ENCODE peak calls at places on chromosomes 5 and 9, in ten cellular contexts. M, F, T, K, H, I, R, V, A and D are unnamed samples. For H3K4me1, the result is how much of the 10 kb centered on the place peaks cover.

GRCh38 chr9:117957267-117957666 is 253.1 kb downstream of the TLR4 start:
- DNase-seq in M (no peak), I (no peak), K (no peak), V (no peak), T (no peak), F (no peak), R (no peak), A (no peak), H (peak), D (no peak)

GRCh38 chr5:180338001-180338707 is 15.0 kb downstream of the GFPT2 start:
- DNase-seq in R (no peak), M (no peak), H (no peak), I (peak), F (no peak), T (no peak), A (no peak), V (no peak), K (no peak), D (no peak)

GRCh38 chr5:137370096-137370495 is 129.0 kb downstream of the SPOCK1 start:
- DNase-seq in V (no peak), I (no peak), T (no peak), M (no peak), F (no peak), R (no peak), H (no peak), K (no peak), A (no peak), D (no peak)

GRCh38 chr5:134578578-134579283 is 53.3 kb downstream of the JADE2 start:
- DNase-seq in R (no peak), H (no peak), M (no peak), I (peak), V (no peak), K (no peak), T (no peak), F (no peak), A (no peak), D (no peak)

GRCh38 chr9:88535226-88535931 is 401 bp downstream of the NXNL2 start:
- DNase-seq in K (peak), T (no peak), V (no peak), R (no peak), I (peak), H (peak), A (no peak), M (no peak), F (peak), D (peak)

GRCh38 chr5:66722653-66723052 is 126.5 kb downstream of the MAST4 start:
- DNase-seq in H (no peak), V (no peak), A (no peak), T (no peak), F (no peak), M (no peak), I (no peak), R (no peak), K (no peak), D (no peak)

GRCh38 chr5:72209515-72210115 is 102.3 kb downstream of the MAP1B start:
- DNase-seq in I (no peak), M (no peak), A (no peak), H (peak), R (peak), F (no peak), K (no peak), T (no peak), V (no peak), D (no peak)

GRCh38 chr5:65247594-65247993 is 234.1 kb downstream of the ADAMTS6 start:
- DNase-seq in H (no peak), I (no peak), T (no peak), K (no peak), R (no peak), M (no peak), A (no peak), V (no peak), F (no peak), D (no peak)

GRCh38 chr9:23542438-23542837 is 283.6 kb downstream of the ELAVL2 start:
- DNase-seq in A (no peak), H (no peak), V (no peak), F (no peak), T (no peak), K (no peak), I (no peak), M (no peak), R (no peak), D (no peak)

GRCh38 chr5:64900618-64901017 is 131.9 kb downstream of the CWC27 start:
- DNase-seq in V (no peak), F (no peak), M (no peak), I (no peak), A (no peak), H (no peak), T (no peak), R (no peak), K (peak), D (no peak)

GRCh38 chr5:54440456-54440893 is 15.0 kb upstream of the HSPB3 start:
- DNase-seq in T (no peak), H (peak), K (peak), V (no peak), M (peak), R (no peak), A (no peak), I (no peak), F (no peak), D (no peak)

GRCh38 chr5:131254741-131255140 is 9.1 kb upstream of the CDC42SE2 start:
- DNase-seq in H (no peak), R (no peak), A (no peak), V (no peak), T (no peak), F (no peak), K (no peak), M (no peak), I (no peak), D (no peak)

GRCh38 chr5:61277190-61277589 is 54.9 kb upstream of the ZSWIM6 start:
- DNase-seq in I (no peak), A (no peak), F (no peak), R (peak), T (no peak), M (no peak), H (no peak), K (peak), V (no peak), D (no peak)

GRCh38 chr5:13606051-13606450 is 338.4 kb downstream of the DNAH5 start:
- DNase-seq in I (no peak), T (no peak), M (no peak), F (no peak), K (no peak), V (no peak), R (no peak), H (no peak), A (no peak), D (no peak)

GRCh38 chr5:148653840-148654781 is at the start of gene HTR4:
- DNase-seq in A (no peak), I (peak), M (no peak), H (no peak), V (no peak), T (peak), R (peak), K (no peak), F (peak), D (no peak)

GRCh38 chr5:59799668-59800374 is 93.7 kb downstream of the PDE4D start:
- DNase-seq in I (no peak), T (no peak), A (no peak), M (peak), F (no peak), V (no peak), H (peak), K (peak), R (peak), D (peak)

GRCh38 chr9:79687131-79687447 is 115.3 kb downstream of the TLE4 start:
- DNase-seq in A (no peak), I (no peak), V (no peak), H (no peak), M (peak), T (no peak), K (no peak), F (no peak), R (no peak), D (no peak)

GRCh38 chr5:64789457-64789856 is 20.7 kb downstream of the CWC27 start:
- DNase-seq in M (no peak), T (no peak), I (no peak), K (no peak), V (no peak), A (no peak), R (no peak), F (no peak), H (no peak), D (peak)

GRCh38 chr9:2726620-2727335 is 9.5 kb downstream of the KCNV2 start:
- DNase-seq in K (no peak), R (no peak), V (no peak), I (no peak), A (no peak), M (no peak), H (no peak), F (no peak), T (no peak), D (no peak)

GRCh38 chr5:77076961-77077820 is 9.9 kb downstream of the ZBED3 start:
- DNase-seq in T (peak), R (peak), I (peak), K (no peak), H (peak), M (peak), V (peak), F (peak), A (no peak), D (peak)

GRCh38 chr9:134399435-134400056 is 73.3 kb downstream of the RXRA start:
- DNase-seq in K (peak), A (no peak), I (no peak), V (no peak), M (no peak), F (no peak), T (no peak), H (no peak), R (peak), D (peak)

GRCh38 chr9:134398756-134399155 is 72.5 kb downstream of the RXRA start:
- DNase-seq in T (no peak), V (no peak), K (no peak), M (no peak), H (no peak), I (no peak), F (no peak), A (no peak), R (no peak), D (no peak)

GRCh38 chr9:134402182-134402581 is 75.9 kb downstream of the RXRA start:
- DNase-seq in I (no peak), H (no peak), T (no peak), R (no peak), V (no peak), M (no peak), F (no peak), A (no peak), K (no peak), D (no peak)

GRCh38 chr9:134401391-134401790 is 75.1 kb downstream of the RXRA start:
- DNase-seq in F (no peak), K (no peak), I (no peak), A (no peak), T (no peak), H (no peak), V (no peak), R (no peak), M (no peak), D (no peak)

DNA sequence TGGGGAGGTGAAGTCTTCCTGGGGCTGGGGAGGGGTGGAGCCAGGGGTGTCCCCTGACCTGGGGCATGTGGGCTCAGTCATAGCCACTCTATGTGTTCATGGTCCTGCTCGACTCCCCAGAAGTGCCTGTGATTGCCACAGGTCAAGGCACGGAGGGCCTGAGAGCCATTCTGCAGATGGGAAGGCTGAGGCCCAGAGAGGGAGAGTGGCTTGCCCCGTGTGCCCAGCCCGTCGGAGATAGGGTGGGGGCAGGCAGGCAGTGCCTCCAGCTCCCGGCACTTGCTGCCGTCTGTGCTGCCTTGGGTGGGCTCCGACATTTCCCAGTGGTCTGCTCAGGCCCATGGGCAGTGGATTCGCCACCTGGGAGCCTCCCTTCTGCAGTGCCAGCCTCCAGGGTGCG is 74.0 kb downstream of the RXRA start:
- DNase-seq in I (no peak), V (no peak), H (no peak), A (no peak), F (no peak), R (no peak), M (no peak), K (no peak), T (no peak), D (no peak)
- H3K4me1 ChIP-seq in I (under half), V (under half), H (under half), A (half or more), F (under half), R (under half), M (under half), K (under half), T (under half), D (under half)

DNA sequence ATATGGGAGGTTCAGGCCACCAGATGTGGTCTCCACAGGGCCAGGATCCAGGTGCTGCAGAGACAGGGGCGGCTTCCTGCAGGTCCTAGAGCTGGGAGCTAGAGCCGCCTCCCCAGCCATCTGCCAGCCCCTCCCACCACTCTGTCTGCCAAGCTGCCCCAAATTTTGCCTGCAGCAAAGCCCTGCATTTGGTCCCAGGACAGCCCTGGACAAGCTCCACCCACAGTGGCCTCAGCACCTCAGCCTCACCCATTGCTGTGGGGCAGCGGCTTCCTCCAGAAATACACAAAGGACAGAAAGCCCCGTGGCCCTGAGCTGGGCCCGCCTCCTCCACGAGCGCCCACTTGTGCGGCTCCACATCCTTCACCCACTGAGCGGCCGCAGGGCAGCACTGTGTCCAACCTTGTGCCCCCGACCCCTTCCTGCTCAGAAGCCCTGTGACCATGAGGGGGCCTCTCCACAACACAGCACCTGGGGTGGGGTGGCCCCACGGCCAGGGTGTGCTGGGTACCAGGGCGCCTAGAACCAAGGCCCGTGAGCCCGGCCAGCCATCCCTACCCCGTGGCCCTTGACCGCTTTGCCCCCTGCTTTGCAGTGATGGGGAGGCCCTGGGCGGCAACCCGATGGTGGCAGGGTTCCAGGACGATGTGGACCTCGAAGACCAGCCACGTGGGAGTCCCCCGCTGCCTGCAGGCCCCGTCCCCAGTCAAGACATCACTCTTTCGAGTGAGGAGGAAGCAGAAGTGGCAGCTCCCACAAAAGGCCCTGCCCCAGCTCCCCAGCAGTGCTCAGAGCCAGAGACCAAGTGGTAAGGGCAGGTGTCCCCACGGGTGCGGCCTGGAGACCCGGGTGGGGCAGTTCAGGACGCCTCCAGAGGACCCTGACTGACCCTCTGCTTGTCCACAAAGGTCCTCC is 3.7 kb upstream of the AJM1 start:
- DNase-seq in K (no peak), F (no peak), V (no peak), I (no peak), T (no peak), H (no peak), R (no peak), M (no peak), A (no peak), D (peak)
- H3K4me1 ChIP-seq in K (under half), F (under half), V (under half), I (under half), T (under half), H (under half), R (under half), M (under half), A (under half), D (under half)

GRCh38 chr5:139640432-139641115 is 7.6 kb upstream of the CXXC5 start:
- DNase-seq in T (peak), M (no peak), H (no peak), V (no peak), A (no peak), K (no peak), R (no peak), I (peak), F (no peak), D (no peak)
- H3K4me1 ChIP-seq in T (half or more), M (under half), H (under half), V (under half), A (half or more), K (half or more), R (under half), I (half or more), F (half or more), D (under half)

DNA sequence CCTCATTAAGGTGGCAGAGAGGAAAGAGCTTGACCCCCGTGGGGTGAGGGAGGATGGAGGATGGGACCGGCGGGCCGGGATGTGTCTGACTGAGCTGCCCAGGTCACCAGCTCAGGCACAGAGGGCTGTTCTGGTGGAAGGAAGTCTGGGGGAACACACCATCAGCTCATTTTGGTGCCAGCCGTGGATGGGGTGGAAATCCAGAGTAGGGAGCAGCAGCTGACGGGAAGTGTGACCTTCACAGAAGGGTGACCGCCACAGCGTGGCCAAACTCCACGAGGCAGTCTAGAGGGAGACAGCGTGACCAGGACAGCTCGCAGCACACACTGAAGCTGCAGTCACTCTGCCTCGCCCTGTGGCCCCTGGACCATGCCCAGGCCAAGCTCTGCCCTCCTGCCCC is 45.3 kb upstream of the PHYKPL start:
- DNase-seq in K (no peak), I (peak), T (no peak), A (no peak), F (no peak), R (no peak), M (no peak), V (no peak), H (no peak), D (no peak)
- H3K4me1 ChIP-seq in K (under half), I (under half), T (under half), A (under half), F (under half), R (under half), M (under half), V (under half), H (under half), D (under half)

GRCh38 chr9:34991833-34992375 is 2.4 kb downstream of the DNAJB5 start:
- DNase-seq in V (no peak), F (no peak), R (peak), K (peak), H (no peak), A (peak), M (no peak), I (no peak), T (peak), D (no peak)
- H3K4me1 ChIP-seq in V (under half), F (under half), R (under half), K (under half), H (under half), A (half or more), M (under half), I (under half), T (under half), D (under half)

GRCh38 chr9:113624721-113625120 is 161.2 kb downstream of the RGS3 start:
- DNase-seq in T (no peak), K (no peak), R (peak), I (no peak), V (no peak), M (no peak), F (no peak), A (peak), H (no peak), D (no peak)

GRCh38 chr9:113626735-113627495 is 163.4 kb downstream of the RGS3 start:
- DNase-seq in K (no peak), F (no peak), V (no peak), A (peak), R (peak), M (no peak), I (no peak), T (no peak), H (no peak), D (no peak)

GRCh38 chr9:113623851-113624485 is 160.4 kb downstream of the RGS3 start:
- DNase-seq in M (no peak), K (no peak), I (no peak), T (no peak), H (no peak), F (no peak), R (peak), A (peak), V (no peak), D (no peak)

GRCh38 chr9:113622600-113623400 is 159.3 kb downstream of the RGS3 start:
- DNase-seq in K (peak), A (peak), H (no peak), I (peak), F (no peak), R (peak), T (peak), M (no peak), V (no peak), D (no peak)

GRCh38 chr9:113625456-113625855 is 161.9 kb downstream of the RGS3 start:
- DNase-seq in A (peak), F (no peak), I (no peak), K (no peak), H (no peak), M (no peak), T (no peak), V (no peak), R (no peak), D (no peak)
- H3K4me1 ChIP-seq in A (under half), F (under half), I (under half), K (under half), H (under half), M (under half), T (under half), V (under half), R (under half), D (under half)

DNA sequence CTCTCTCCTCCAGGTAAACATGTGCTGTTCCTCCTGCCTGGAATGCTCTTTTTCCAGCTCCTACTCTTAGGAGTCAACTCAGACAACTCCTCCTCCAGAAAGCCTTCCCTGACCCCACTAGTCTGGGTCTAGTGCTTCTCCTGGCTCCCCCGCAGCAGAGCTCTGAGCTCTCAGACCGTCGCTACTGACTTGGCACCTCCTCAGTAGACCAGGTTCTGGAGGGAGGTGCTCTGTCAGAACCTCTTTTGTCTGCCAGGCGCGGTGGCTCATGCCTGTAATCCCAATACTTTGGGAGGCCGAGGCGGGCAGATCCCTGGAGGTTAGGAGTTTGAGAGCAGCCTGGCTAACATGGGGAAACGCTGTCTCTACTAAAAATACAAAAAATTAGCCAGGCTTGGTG is 3.4 kb downstream of the LRRC8A start:
- DNase-seq in M (no peak), I (no peak), A (no peak), H (no peak), F (no peak), V (no peak), T (no peak), K (no peak), R (no peak), D (no peak)
- H3K4me1 ChIP-seq in M (under half), I (under half), A (half or more), H (under half), F (under half), V (under half), T (under half), K (under half), R (under half), D (under half)

GRCh38 chr9:113523421-113524141 is 60.1 kb downstream of the RGS3 start:
- DNase-seq in I (no peak), M (no peak), H (no peak), F (peak), R (no peak), T (no peak), V (peak), K (no peak), A (no peak), D (no peak)

GRCh38 chr9:113524460-113524859 is 60.9 kb downstream of the RGS3 start:
- DNase-seq in K (no peak), V (no peak), I (no peak), H (no peak), F (peak), T (no peak), R (no peak), M (no peak), A (no peak), D (no peak)

GRCh38 chr9:113522419-113522818 is 58.9 kb downstream of the RGS3 start:
- DNase-seq in R (no peak), H (no peak), M (no peak), K (no peak), T (no peak), A (no peak), I (no peak), F (no peak), V (no peak), D (no peak)

GRCh38 chr9:113521693-113522260 is 58.2 kb downstream of the RGS3 start:
- DNase-seq in R (no peak), M (no peak), F (no peak), K (no peak), T (no peak), H (no peak), V (no peak), I (no peak), A (no peak), D (peak)

DNA sequence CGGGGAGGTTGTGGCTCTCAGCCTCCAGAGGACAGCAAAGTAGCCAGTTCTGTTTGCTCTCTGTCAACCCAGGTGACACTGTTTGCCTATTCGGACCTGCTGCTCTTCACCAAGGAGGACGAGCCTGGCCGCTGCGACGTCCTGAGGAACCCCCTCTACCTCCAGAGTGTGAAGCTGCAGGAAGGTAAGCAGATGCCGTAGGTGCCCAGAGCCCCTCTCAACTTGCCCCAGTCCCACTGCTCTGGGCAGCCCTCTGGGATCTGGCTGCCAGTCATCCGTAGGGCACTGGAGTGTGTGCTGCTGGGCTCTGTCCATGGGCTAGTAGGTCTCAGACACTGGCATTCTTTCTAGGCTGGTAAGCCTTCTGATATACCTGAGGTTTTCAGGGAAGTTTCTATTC is 59.3 kb downstream of the RGS3 start:
- DNase-seq in T (no peak), F (no peak), I (no peak), M (no peak), V (no peak), H (no peak), A (no peak), R (no peak), K (no peak), D (no peak)
- H3K4me1 ChIP-seq in T (under half), F (half or more), I (under half), M (half or more), V (under half), H (under half), A (under half), R (under half), K (under half), D (under half)